ENCODE peak calls at places on chromosomes 11 and 22, in ten cellular contexts. S is lung, N is mammary epithelial cell, V is fibroblast of lung, Z is gastrocnemius medialis, H is upper lobe of right lung, Y is HCT116, E is HepG2, K is lower lobe of right lung, T is stomach. A is an unnamed sample. For H3K4me1, the result is how much of the 10 kb centered on the place peaks cover.

GRCh38 chr11:132605794-132606570 is 926.3 kb downstream of the OPCML start:
- DNase-seq in S (no peak), E (no peak), K (no peak), H (no peak), Y (no peak), T (no peak), V (no peak), Z (no peak), N (no peak), A (no peak)

GRCh38 chr22:47374273-47374771 is 611.9 kb downstream of the TBC1D22A start:
- DNase-seq in S (no peak), V (no peak), N (no peak), E (no peak), Z (no peak), Y (no peak), T (no peak), K (peak), H (peak), A (peak)

GRCh38 chr11:22875869-22876473 is 15.7 kb upstream of the CCDC179 start:
- DNase-seq in S (peak), N (peak), E (peak), K (no peak), Z (peak), Y (peak), H (no peak), V (peak), T (peak), A (peak)

GRCh38 chr22:39689421-39689820 is 118.9 kb downstream of the CACNA1I start:
- DNase-seq in Y (no peak), V (no peak), T (no peak), H (no peak), N (no peak), S (no peak), K (no peak), Z (no peak), E (no peak), A (no peak)

GRCh38 chr22:43319661-43320486 is 23.3 kb downstream of the SCUBE1 start:
- DNase-seq in S (no peak), K (no peak), E (no peak), N (no peak), Z (no peak), H (no peak), Y (no peak), V (no peak), T (no peak), A (no peak)

GRCh38 chr11:32316846-32317525 is 118.4 kb downstream of the WT1 start:
- DNase-seq in E (no peak), V (peak), Z (no peak), T (no peak), H (no peak), S (no peak), Y (no peak), N (no peak), K (no peak), A (no peak)

GRCh38 chr11:58505849-58506248 is 2.1 kb downstream of the OR5B21 start:
- DNase-seq in T (no peak), Z (no peak), K (no peak), E (no peak), Y (no peak), N (no peak), S (no peak), H (no peak), V (no peak), A (no peak)

GRCh38 chr11:74766905-74767304 is 18.3 kb downstream of the RNF169 start:
- DNase-seq in N (no peak), E (no peak), T (no peak), H (no peak), Y (no peak), Z (no peak), V (no peak), S (no peak), K (no peak), A (no peak)

GRCh38 chr22:28741200-28741757 is 341 bp downstream of the CHEK2 start:
- DNase-seq in T (no peak), E (no peak), V (no peak), H (no peak), Z (no peak), Y (no peak), N (no peak), K (no peak), S (no peak), A (no peak)

GRCh38 chr11:28536504-28537267 is 428.5 kb downstream of the METTL15 start:
- DNase-seq in N (peak), T (no peak), Z (no peak), Y (no peak), E (no peak), H (no peak), S (no peak), K (no peak), V (no peak), A (no peak)

GRCh38 chr11:122717264-122717867 is 61.8 kb downstream of the UBASH3B start:
- DNase-seq in K (peak), S (no peak), H (no peak), E (no peak), T (peak), V (no peak), Z (no peak), Y (no peak), N (no peak), A (no peak)

GRCh38 chr22:40345801-40346177 is 511 bp upstream of the ADSL start:
- DNase-seq in N (peak), S (peak), Z (peak), T (peak), E (peak), K (peak), H (peak), Y (no peak), V (no peak), A (no peak)

GRCh38 chr11:13215157-13215556 is 62.4 kb upstream of the BMAL1 start:
- DNase-seq in N (peak), H (no peak), E (no peak), Z (no peak), V (peak), T (no peak), K (no peak), Y (peak), S (no peak), A (no peak)

GRCh38 chr22:28398987-28399386 is 280.7 kb downstream of the TTC28 start:
- DNase-seq in Y (no peak), T (no peak), S (no peak), Z (no peak), N (no peak), E (no peak), K (no peak), H (no peak), V (peak), A (no peak)

GRCh38 chr22:48268771-48269552 is 1506.5 kb downstream of the TBC1D22A start:
- DNase-seq in T (no peak), Y (no peak), V (no peak), E (no peak), S (peak), Z (no peak), K (peak), H (peak), N (no peak), A (no peak)

GRCh38 chr11:118314985-118315384 is 10.5 kb downstream of the CD3E start:
- DNase-seq in E (peak), V (no peak), S (no peak), H (no peak), Y (no peak), N (no peak), Z (no peak), T (no peak), K (no peak), A (no peak)

GRCh38 chr22:19658967-19659804 is 55.1 kb upstream of the SEPTIN5 start:
- DNase-seq in E (no peak), Z (no peak), T (no peak), Y (no peak), N (no peak), V (no peak), H (no peak), S (no peak), K (no peak), A (no peak)

GRCh38 chr22:20995329-20996030 is 6.4 kb downstream of the THAP7 start:
- DNase-seq in T (no peak), Y (no peak), H (no peak), S (no peak), K (no peak), E (no peak), N (no peak), Z (no peak), V (no peak), A (no peak)

DNA sequence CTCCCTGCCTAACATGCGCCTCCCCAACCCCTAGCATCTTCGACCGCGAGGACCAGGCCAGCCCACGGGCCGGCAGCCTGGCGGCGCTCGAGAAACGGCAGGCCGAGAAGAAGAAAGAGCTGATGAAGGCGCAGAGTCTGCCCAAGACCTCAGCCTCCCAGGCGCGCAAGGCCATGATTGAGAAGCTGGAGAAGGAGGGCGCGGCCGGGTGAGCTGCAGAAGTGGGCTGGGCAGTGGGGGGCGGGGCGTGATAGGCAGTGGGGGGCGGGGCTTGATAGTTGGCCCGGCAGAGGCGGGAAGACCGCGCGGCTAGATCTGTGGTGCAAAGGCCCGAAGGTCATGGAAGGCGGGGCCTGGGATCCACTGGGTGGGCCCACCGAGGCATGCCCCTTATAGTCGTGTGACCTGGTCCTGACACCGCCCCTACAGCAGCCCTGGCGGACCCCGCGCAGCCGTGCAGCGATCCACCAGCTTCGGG is 8.7 kb downstream of the SELENOM start:
- DNase-seq in N (no peak), V (no peak), T (peak), H (no peak), K (no peak), S (no peak), Z (peak), Y (no peak), E (no peak), A (no peak)
- H3K4me3 ChIP-seq in N (no peak), V (no peak), T (no peak), H (no peak), K (no peak), S (no peak), Z (no peak), Y (no peak), E (no peak), A (no peak)

GRCh38 chr11:30916764-30917163 is 330.6 kb upstream of the MPPED2 start:
- DNase-seq in H (no peak), N (no peak), Y (no peak), V (no peak), Z (no peak), T (no peak), E (no peak), S (no peak), K (no peak), A (no peak)

GRCh38 chr11:30919389-30920172 is 333.4 kb upstream of the MPPED2 start:
- DNase-seq in N (no peak), T (no peak), Z (no peak), Y (no peak), S (no peak), H (no peak), K (no peak), V (peak), E (no peak), A (no peak)

GRCh38 chr11:30911247-30911646 is 325.1 kb upstream of the MPPED2 start:
- DNase-seq in H (no peak), Y (no peak), T (no peak), K (no peak), V (no peak), E (no peak), Z (no peak), S (no peak), N (no peak), A (no peak)

GRCh38 chr11:30917859-30918478 is 331.8 kb upstream of the MPPED2 start:
- DNase-seq in K (no peak), Y (peak), V (peak), T (no peak), H (no peak), N (peak), S (no peak), E (peak), Z (no peak), A (no peak)

DNA sequence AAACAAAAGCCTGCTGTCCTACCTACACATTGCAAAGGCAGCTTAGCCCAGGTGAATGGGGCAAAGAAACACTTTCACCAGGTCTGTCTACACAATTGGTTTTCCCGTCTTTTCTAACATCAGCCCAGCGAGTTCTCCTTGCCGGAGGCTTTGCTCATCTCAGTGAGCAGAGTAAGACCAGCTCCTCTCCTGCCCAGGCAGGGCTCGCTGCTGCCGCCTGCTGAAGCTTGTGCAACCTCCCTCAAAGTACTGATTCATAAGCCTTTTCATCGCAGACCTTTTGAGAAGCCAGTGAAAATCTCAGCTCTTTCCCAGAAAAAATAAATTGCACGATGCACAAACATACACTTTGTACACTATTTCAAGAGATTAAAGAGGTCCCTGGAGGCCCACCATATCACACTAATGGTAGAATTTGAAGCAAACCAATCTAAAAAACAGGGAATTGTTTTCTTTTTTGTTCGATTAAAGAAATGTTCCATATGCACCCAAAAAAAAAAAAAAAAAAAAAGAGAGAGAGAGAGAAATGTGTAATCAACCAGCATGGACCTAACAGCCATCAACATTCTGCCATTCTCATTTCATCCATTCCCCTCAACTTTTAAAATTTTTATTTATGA is 328.1 kb upstream of the MPPED2 start:
- DNase-seq in N (peak), K (peak), V (peak), Y (peak), S (no peak), Z (no peak), H (peak), E (peak), T (peak), A (no peak)
- TF ChIP-seq CTCF in N (peak), K (peak), V (peak), Y (peak), S (no peak), Z (no peak), H (peak), E (peak), T (peak), A (peak)

DNA sequence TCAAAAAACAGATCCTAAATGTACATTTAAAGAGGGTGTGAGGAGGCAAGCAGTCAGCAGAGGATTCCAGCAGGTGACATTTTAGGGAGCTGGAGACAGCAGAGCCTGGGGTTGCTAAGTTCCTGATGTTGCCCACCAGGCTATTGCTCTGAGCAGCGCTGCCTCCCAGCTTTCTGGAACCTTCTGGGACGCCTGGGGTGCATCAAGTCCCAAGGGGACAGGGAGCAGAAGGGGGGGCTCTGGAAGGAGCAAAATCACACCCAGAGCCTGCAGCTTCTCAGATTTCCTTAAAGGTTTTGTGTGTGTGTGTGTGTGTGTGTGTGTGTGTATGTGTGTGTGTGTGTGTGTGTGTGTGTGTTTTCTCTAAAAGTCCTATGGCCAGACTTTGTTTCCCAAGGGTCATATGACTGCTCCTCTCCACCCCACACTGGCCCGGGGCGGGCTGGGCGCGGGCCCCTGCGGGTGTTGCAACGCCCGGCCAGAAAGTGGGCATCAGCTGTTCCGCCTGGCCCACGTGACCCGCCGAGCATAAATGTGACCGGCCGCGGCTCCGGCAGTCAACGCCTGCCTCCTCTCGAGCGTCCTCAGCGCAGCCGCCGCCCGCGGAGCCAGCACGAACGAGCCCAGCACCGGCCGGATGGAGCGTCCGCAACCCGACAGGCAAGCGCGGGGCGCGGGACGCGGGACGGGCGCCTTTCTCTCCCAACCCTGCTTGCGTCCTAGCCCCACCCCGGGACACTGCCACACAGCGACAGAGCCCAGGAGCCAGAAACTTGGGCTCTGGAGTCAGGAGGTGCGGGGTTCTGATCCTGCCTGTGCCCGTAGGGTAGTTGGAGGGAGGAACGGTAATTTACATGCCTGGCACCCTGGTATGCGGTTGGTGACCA is at the start of gene HMOX1:
- DNase-seq in Z (peak), E (peak), K (peak), N (peak), Y (peak), T (peak), V (peak), H (peak), S (peak), A (peak)
- H3K4me1 ChIP-seq in Z (half or more), E (half or more), K (half or more), N (under half), Y (under half), T (half or more), V (under half), H (under half), S (under half), A (under half)

GRCh38 chr11:61007383-61007970 is 36.0 kb downstream of the CD6 start:
- DNase-seq in H (peak), Y (no peak), K (no peak), N (no peak), Z (no peak), T (no peak), S (no peak), E (no peak), V (no peak), A (no peak)
- H3K4me3 ChIP-seq in H (peak), Y (no peak), K (peak), N (peak), Z (peak), T (peak), S (peak), E (peak), V (no peak), A (peak)

DNA sequence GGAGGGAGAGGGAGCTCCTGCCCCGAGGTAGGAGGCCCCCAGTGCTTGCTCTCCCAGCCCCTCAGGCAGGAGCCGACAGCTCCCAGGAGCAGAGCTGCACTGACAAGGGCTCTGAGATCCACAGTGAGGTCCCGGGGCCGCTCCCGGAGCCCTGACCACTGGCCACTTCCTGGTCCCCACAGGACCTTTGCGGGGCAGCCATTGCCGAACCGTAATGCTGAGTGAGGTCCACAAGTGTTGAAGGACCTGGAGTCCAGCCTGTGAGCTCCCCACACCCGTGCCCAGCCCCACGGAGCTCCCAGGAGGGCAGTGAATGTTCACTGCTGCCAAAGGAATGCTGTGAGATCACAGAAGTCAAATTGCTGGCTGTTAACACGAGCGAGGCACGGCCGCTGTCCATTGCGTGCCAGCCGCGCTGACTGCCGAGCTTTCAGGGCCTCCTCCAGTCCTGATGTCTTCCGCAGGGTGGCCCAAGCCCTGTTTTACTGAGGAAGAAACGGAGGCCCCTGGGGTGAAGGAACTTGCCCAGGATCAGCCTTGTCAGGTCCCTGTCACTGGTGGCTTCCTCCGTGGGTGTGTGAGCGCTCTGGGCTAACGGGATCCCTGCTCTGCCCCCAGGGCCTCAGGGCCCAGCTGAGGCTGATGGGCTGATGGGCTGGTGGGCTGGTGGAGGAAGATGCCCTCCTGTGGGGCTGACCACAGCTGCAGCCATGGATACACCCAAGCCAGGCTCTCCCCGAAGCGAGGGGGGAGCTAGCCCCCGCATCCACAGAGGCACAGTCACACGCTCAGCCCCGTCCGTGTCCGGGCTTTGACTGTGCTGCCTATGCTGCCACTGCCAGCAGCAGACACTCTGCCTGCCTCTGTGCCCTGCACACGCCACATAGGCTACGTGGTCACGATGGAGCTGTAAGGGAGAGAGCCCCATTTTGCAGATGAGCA is 70.8 kb downstream of the WNT7B start:
- DNase-seq in Y (no peak), H (no peak), K (no peak), E (no peak), V (peak), N (no peak), S (no peak), T (no peak), Z (no peak), A (no peak)
- TF ChIP-seq CTCF in Y (no peak), H (no peak), K (no peak), E (no peak), V (no peak), N (no peak), S (no peak), T (no peak), Z (no peak), A (no peak)

DNA sequence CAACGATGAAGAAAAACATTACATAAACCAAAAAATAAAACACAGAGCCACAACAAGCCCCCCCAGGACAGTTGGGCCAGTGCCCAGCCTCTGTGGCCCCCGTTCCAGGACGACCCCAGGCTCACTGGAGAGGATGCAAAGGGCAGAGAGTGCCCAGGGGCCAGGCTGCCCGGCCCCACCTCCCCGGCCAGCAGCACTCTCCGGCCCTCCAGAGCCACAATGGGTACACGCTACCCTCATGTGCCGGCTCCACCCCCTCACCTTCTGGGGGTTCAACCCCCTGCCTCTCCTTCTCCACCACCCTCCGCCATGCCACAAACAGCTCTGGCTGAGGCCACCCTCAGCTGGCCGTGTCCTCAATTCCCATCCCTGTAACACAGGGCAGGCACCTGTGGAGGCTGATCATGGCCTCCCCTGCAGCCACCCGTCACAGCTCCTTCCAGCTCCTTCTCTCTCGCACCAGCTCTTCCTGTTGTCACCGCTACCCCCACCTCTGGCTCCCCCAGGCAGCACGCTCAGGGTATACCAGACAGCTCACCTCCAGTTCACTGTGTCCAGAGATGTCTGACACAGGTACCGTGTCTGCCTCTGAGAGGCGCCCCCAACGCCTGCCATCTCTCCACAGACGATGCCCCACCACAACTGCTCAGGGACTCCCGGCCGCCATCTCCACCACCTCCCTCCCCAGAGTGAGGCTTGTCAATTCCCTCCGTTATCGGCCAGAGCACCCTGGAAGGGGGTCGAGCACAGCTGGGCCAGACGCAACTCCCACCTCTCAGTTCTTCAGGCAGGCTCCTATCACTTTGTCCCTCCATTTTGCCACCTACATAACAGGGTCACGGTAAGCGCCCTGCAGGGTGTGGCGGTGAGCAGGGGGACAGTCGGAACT is 30.8 kb upstream of the MOB2 start:
- DNase-seq in E (no peak), T (no peak), Y (no peak), V (no peak), S (no peak), K (peak), H (no peak), N (no peak), Z (no peak), A (no peak)
- H3K4me1 ChIP-seq in E (under half), T (half or more), Y (under half), V (under half), S (under half), K (half or more), H (half or more), N (under half), Z (half or more), A (under half)